ENCODE peak calls at places on chromosomes 6 and 20, in seven cellular contexts. One of them, this sample, is unnamed.

GRCh38 chr6:20403766-20404640 is 2.3 kb downstream of the E2F3 start:
- DNase-seq in Calu3: peak
- DNase-seq in effector CD4-positive, alpha-beta T cell: peak
- DNase-seq in transverse colon: peak
- DNase-seq in HL-60: peak
- DNase-seq in upper lobe of right lung: no peak
- DNase-seq in NCI-H2081: peak
- DNase-seq in this sample: no peak

GRCh38 chr6:161033667-161034066 is 42.1 kb downstream of the MAP3K4 start:
- DNase-seq in NCI-H2081: no peak
- DNase-seq in transverse colon: no peak
- DNase-seq in effector CD4-positive, alpha-beta T cell: no peak
- DNase-seq in Calu3: no peak
- DNase-seq in upper lobe of right lung: no peak
- DNase-seq in HL-60: no peak
- DNase-seq in this sample: no peak

GRCh38 chr6:115832186-115832585 is 228.5 kb downstream of the FRK start:
- DNase-seq in upper lobe of right lung: no peak
- DNase-seq in transverse colon: no peak
- DNase-seq in effector CD4-positive, alpha-beta T cell: no peak
- DNase-seq in NCI-H2081: no peak
- DNase-seq in HL-60: no peak
- DNase-seq in Calu3: no peak
- DNase-seq in this sample: no peak

GRCh38 chr6:75396005-75396800 is 97.4 kb downstream of the FILIP1 start:
- DNase-seq in upper lobe of right lung: no peak
- DNase-seq in NCI-H2081: no peak
- DNase-seq in effector CD4-positive, alpha-beta T cell: no peak
- DNase-seq in Calu3: no peak
- DNase-seq in transverse colon: no peak
- DNase-seq in HL-60: no peak
- DNase-seq in this sample: no peak

GRCh38 chr6:156423829-156424228 is 353.3 kb upstream of the ARID1B start:
- DNase-seq in transverse colon: no peak
- DNase-seq in upper lobe of right lung: no peak
- DNase-seq in effector CD4-positive, alpha-beta T cell: no peak
- DNase-seq in Calu3: no peak
- DNase-seq in HL-60: no peak
- DNase-seq in NCI-H2081: no peak
- DNase-seq in this sample: no peak

GRCh38 chr20:32761417-32761830 is 761 bp upstream of the DNMT3B start:
- DNase-seq in effector CD4-positive, alpha-beta T cell: no peak
- DNase-seq in Calu3: no peak
- DNase-seq in HL-60: no peak
- DNase-seq in NCI-H2081: no peak
- DNase-seq in transverse colon: no peak
- DNase-seq in upper lobe of right lung: no peak
- DNase-seq in this sample: no peak

GRCh38 chr6:86943819-86944407 is 6.6 kb downstream of the HTR1E start:
- DNase-seq in NCI-H2081: no peak
- DNase-seq in Calu3: no peak
- DNase-seq in effector CD4-positive, alpha-beta T cell: no peak
- DNase-seq in upper lobe of right lung: no peak
- DNase-seq in HL-60: no peak
- DNase-seq in transverse colon: no peak
- DNase-seq in this sample: no peak

GRCh38 chr20:58880994-58881752 is 28.7 kb downstream of the GNAS start:
- DNase-seq in effector CD4-positive, alpha-beta T cell: no peak
- DNase-seq in Calu3: no peak
- DNase-seq in NCI-H2081: no peak
- DNase-seq in transverse colon: no peak
- DNase-seq in upper lobe of right lung: no peak
- DNase-seq in HL-60: no peak
- DNase-seq in this sample: no peak

GRCh38 chr20:32982617-32983458 is 21.4 kb downstream of the SUN5 start:
- DNase-seq in effector CD4-positive, alpha-beta T cell: no peak
- DNase-seq in Calu3: peak
- DNase-seq in upper lobe of right lung: peak
- DNase-seq in HL-60: no peak
- DNase-seq in NCI-H2081: no peak
- DNase-seq in transverse colon: no peak
- DNase-seq in this sample: no peak

GRCh38 chr6:125922322-125922860 is 34.2 kb upstream of the HINT3 start:
- DNase-seq in Calu3: no peak
- DNase-seq in NCI-H2081: peak
- DNase-seq in effector CD4-positive, alpha-beta T cell: no peak
- DNase-seq in HL-60: no peak
- DNase-seq in upper lobe of right lung: no peak
- DNase-seq in transverse colon: no peak
- DNase-seq in this sample: no peak

GRCh38 chr20:35561268-35561667 is 19.4 kb downstream of the ERGIC3 start:
- DNase-seq in HL-60: peak
- DNase-seq in Calu3: peak
- DNase-seq in upper lobe of right lung: peak
- DNase-seq in effector CD4-positive, alpha-beta T cell: no peak
- DNase-seq in transverse colon: peak
- DNase-seq in NCI-H2081: no peak
- DNase-seq in this sample: no peak

GRCh38 chr6:108961077-108961476 is 112.9 kb downstream of the ARMC2 start:
- DNase-seq in effector CD4-positive, alpha-beta T cell: no peak
- DNase-seq in NCI-H2081: no peak
- DNase-seq in upper lobe of right lung: no peak
- DNase-seq in Calu3: no peak
- DNase-seq in transverse colon: no peak
- DNase-seq in HL-60: no peak
- DNase-seq in this sample: peak

GRCh38 chr6:137798846-137799245 is 68.2 kb upstream of the TNFAIP3 start:
- DNase-seq in transverse colon: no peak
- DNase-seq in HL-60: no peak
- DNase-seq in Calu3: no peak
- DNase-seq in upper lobe of right lung: no peak
- DNase-seq in effector CD4-positive, alpha-beta T cell: no peak
- DNase-seq in NCI-H2081: no peak
- DNase-seq in this sample: no peak

GRCh38 chr6:112010328-112010727 is 43.6 kb upstream of the CCN6 start:
- DNase-seq in Calu3: no peak
- DNase-seq in upper lobe of right lung: no peak
- DNase-seq in transverse colon: no peak
- DNase-seq in HL-60: no peak
- DNase-seq in effector CD4-positive, alpha-beta T cell: no peak
- DNase-seq in NCI-H2081: no peak
- DNase-seq in this sample: no peak

GRCh38 chr6:45378324-45378926 is 691 bp upstream of the SUPT3H start:
- DNase-seq in upper lobe of right lung: no peak
- DNase-seq in effector CD4-positive, alpha-beta T cell: no peak
- DNase-seq in NCI-H2081: peak
- DNase-seq in transverse colon: no peak
- DNase-seq in Calu3: no peak
- DNase-seq in HL-60: no peak
- DNase-seq in this sample: no peak

GRCh38 chr20:13492001-13492480 is 146.7 kb downstream of the TASP1 start:
- DNase-seq in HL-60: no peak
- DNase-seq in upper lobe of right lung: no peak
- DNase-seq in NCI-H2081: no peak
- DNase-seq in transverse colon: no peak
- DNase-seq in effector CD4-positive, alpha-beta T cell: no peak
- DNase-seq in Calu3: peak
- DNase-seq in this sample: no peak

GRCh38 chr6:28587746-28588075 is 62.0 kb downstream of the GPX5 start:
- DNase-seq in HL-60: no peak
- DNase-seq in NCI-H2081: peak
- DNase-seq in Calu3: no peak
- DNase-seq in transverse colon: no peak
- DNase-seq in upper lobe of right lung: no peak
- DNase-seq in effector CD4-positive, alpha-beta T cell: no peak
- DNase-seq in this sample: no peak

GRCh38 chr6:3456395-3456767 is 469 bp downstream of the SLC22A23 start:
- DNase-seq in effector CD4-positive, alpha-beta T cell: no peak
- DNase-seq in HL-60: no peak
- DNase-seq in upper lobe of right lung: no peak
- DNase-seq in transverse colon: no peak
- DNase-seq in Calu3: no peak
- DNase-seq in NCI-H2081: no peak
- DNase-seq in this sample: peak

GRCh38 chr6:109091314-109092009 is 3.2 kb downstream of the SESN1 start:
- DNase-seq in HL-60: no peak
- DNase-seq in NCI-H2081: no peak
- DNase-seq in effector CD4-positive, alpha-beta T cell: no peak
- DNase-seq in upper lobe of right lung: no peak
- DNase-seq in Calu3: no peak
- DNase-seq in transverse colon: no peak
- DNase-seq in this sample: no peak

GRCh38 chr6:169807219-169807618 is 55.8 kb downstream of the ERMARD start:
- DNase-seq in HL-60: no peak
- DNase-seq in effector CD4-positive, alpha-beta T cell: no peak
- DNase-seq in transverse colon: no peak
- DNase-seq in Calu3: no peak
- DNase-seq in upper lobe of right lung: no peak
- DNase-seq in NCI-H2081: no peak
- DNase-seq in this sample: no peak

This sample was measured in mesenteric fat pad.